ENCODE peak calls at places on chromosomes 11 and 22, in nine cellular contexts. One of them, this sample, is unnamed.

GRCh38 chr22:46106279-46107022 is 43.9 kb upstream of the PPARA start:
- DNase-seq in heart left ventricle: no peak
- DNase-seq in brain microvascular endothelial cell: no peak
- DNase-seq in AG10803: no peak
- DNase-seq in astrocyte of the cerebellum: no peak
- DNase-seq in tibial nerve: no peak
- DNase-seq in cardiac fibroblast: no peak
- DNase-seq in CD8-positive, alpha-beta T cell: no peak
- DNase-seq in cardiac muscle cell: no peak
- DNase-seq in this sample: no peak

GRCh38 chr22:45203150-45203974 is 37.3 kb downstream of the KIAA0930 start:
- DNase-seq in brain microvascular endothelial cell: no peak
- DNase-seq in heart left ventricle: no peak
- DNase-seq in cardiac muscle cell: no peak
- DNase-seq in astrocyte of the cerebellum: no peak
- DNase-seq in cardiac fibroblast: no peak
- DNase-seq in AG10803: no peak
- DNase-seq in CD8-positive, alpha-beta T cell: no peak
- DNase-seq in tibial nerve: no peak
- DNase-seq in this sample: no peak

GRCh38 chr22:38069372-38070249 is 12.4 kb downstream of the PICK1 start:
- DNase-seq in CD8-positive, alpha-beta T cell: no peak
- DNase-seq in heart left ventricle: peak
- DNase-seq in astrocyte of the cerebellum: no peak
- DNase-seq in AG10803: peak
- DNase-seq in cardiac fibroblast: peak
- DNase-seq in tibial nerve: no peak
- DNase-seq in brain microvascular endothelial cell: peak
- DNase-seq in cardiac muscle cell: peak
- DNase-seq in this sample: peak

GRCh38 chr22:19204640-19205039 is 26.1 kb upstream of the SLC25A1 start:
- DNase-seq in heart left ventricle: no peak
- DNase-seq in AG10803: no peak
- DNase-seq in brain microvascular endothelial cell: no peak
- DNase-seq in cardiac muscle cell: no peak
- DNase-seq in CD8-positive, alpha-beta T cell: no peak
- DNase-seq in tibial nerve: no peak
- DNase-seq in cardiac fibroblast: no peak
- DNase-seq in astrocyte of the cerebellum: no peak
- DNase-seq in this sample: no peak

GRCh38 chr22:46763051-46763705 is 728 bp downstream of the TBC1D22A start:
- DNase-seq in cardiac fibroblast: peak
- DNase-seq in tibial nerve: peak
- DNase-seq in heart left ventricle: peak
- DNase-seq in AG10803: no peak
- DNase-seq in CD8-positive, alpha-beta T cell: peak
- DNase-seq in cardiac muscle cell: peak
- DNase-seq in brain microvascular endothelial cell: no peak
- DNase-seq in astrocyte of the cerebellum: no peak
- DNase-seq in this sample: peak

GRCh38 chr22:20026996-20027601 is 6.2 kb downstream of the TANGO2 start:
- DNase-seq in heart left ventricle: no peak
- DNase-seq in astrocyte of the cerebellum: no peak
- DNase-seq in CD8-positive, alpha-beta T cell: no peak
- DNase-seq in cardiac fibroblast: no peak
- DNase-seq in cardiac muscle cell: no peak
- DNase-seq in brain microvascular endothelial cell: no peak
- DNase-seq in tibial nerve: no peak
- DNase-seq in AG10803: no peak
- DNase-seq in this sample: no peak

GRCh38 chr22:47333625-47334024 is 571.2 kb downstream of the TBC1D22A start:
- DNase-seq in cardiac muscle cell: peak
- DNase-seq in tibial nerve: no peak
- DNase-seq in brain microvascular endothelial cell: peak
- DNase-seq in CD8-positive, alpha-beta T cell: no peak
- DNase-seq in heart left ventricle: no peak
- DNase-seq in cardiac fibroblast: peak
- DNase-seq in AG10803: peak
- DNase-seq in astrocyte of the cerebellum: peak
- DNase-seq in this sample: peak

GRCh38 chr11:124800226-124800929 is at the start of gene MSANTD2:
- DNase-seq in cardiac muscle cell: peak
- DNase-seq in CD8-positive, alpha-beta T cell: peak
- DNase-seq in astrocyte of the cerebellum: peak
- DNase-seq in AG10803: peak
- DNase-seq in cardiac fibroblast: peak
- DNase-seq in brain microvascular endothelial cell: peak
- DNase-seq in tibial nerve: peak
- DNase-seq in heart left ventricle: peak
- DNase-seq in this sample: peak

GRCh38 chr11:103729653-103730052 is 306.8 kb upstream of the DDI1 start:
- DNase-seq in CD8-positive, alpha-beta T cell: no peak
- DNase-seq in cardiac fibroblast: peak
- DNase-seq in AG10803: no peak
- DNase-seq in heart left ventricle: no peak
- DNase-seq in astrocyte of the cerebellum: no peak
- DNase-seq in tibial nerve: no peak
- DNase-seq in brain microvascular endothelial cell: no peak
- DNase-seq in cardiac muscle cell: peak
- DNase-seq in this sample: no peak

GRCh38 chr11:79438631-79439429 is 2.0 kb downstream of the TENM4 start:
- DNase-seq in CD8-positive, alpha-beta T cell: no peak
- DNase-seq in brain microvascular endothelial cell: no peak
- DNase-seq in AG10803: peak
- DNase-seq in heart left ventricle: peak
- DNase-seq in astrocyte of the cerebellum: no peak
- DNase-seq in cardiac fibroblast: no peak
- DNase-seq in cardiac muscle cell: peak
- DNase-seq in tibial nerve: peak
- DNase-seq in this sample: peak

GRCh38 chr22:19579880-19580279 is 55.7 kb upstream of the CLDN5 start:
- DNase-seq in cardiac muscle cell: peak
- DNase-seq in tibial nerve: no peak
- DNase-seq in brain microvascular endothelial cell: no peak
- DNase-seq in AG10803: no peak
- DNase-seq in CD8-positive, alpha-beta T cell: no peak
- DNase-seq in heart left ventricle: peak
- DNase-seq in cardiac fibroblast: peak
- DNase-seq in astrocyte of the cerebellum: no peak
- DNase-seq in this sample: no peak

GRCh38 chr11:75766449-75767227 is 1.9 kb upstream of the DGAT2 start:
- DNase-seq in cardiac fibroblast: no peak
- DNase-seq in heart left ventricle: no peak
- DNase-seq in astrocyte of the cerebellum: no peak
- DNase-seq in tibial nerve: no peak
- DNase-seq in AG10803: peak
- DNase-seq in cardiac muscle cell: no peak
- DNase-seq in CD8-positive, alpha-beta T cell: no peak
- DNase-seq in brain microvascular endothelial cell: no peak
- DNase-seq in this sample: no peak

GRCh38 chr11:75768112-75768908 is at the start of gene DGAT2:
- DNase-seq in CD8-positive, alpha-beta T cell: peak
- DNase-seq in astrocyte of the cerebellum: no peak
- DNase-seq in cardiac fibroblast: peak
- DNase-seq in cardiac muscle cell: peak
- DNase-seq in heart left ventricle: peak
- DNase-seq in tibial nerve: peak
- DNase-seq in AG10803: peak
- DNase-seq in brain microvascular endothelial cell: peak
- DNase-seq in this sample: peak

GRCh38 chr11:75767228-75767572 is 1.4 kb upstream of the DGAT2 start:
- DNase-seq in heart left ventricle: no peak
- DNase-seq in astrocyte of the cerebellum: no peak
- DNase-seq in cardiac fibroblast: no peak
- DNase-seq in AG10803: no peak
- DNase-seq in tibial nerve: no peak
- DNase-seq in brain microvascular endothelial cell: no peak
- DNase-seq in CD8-positive, alpha-beta T cell: no peak
- DNase-seq in cardiac muscle cell: no peak
- DNase-seq in this sample: no peak

GRCh38 chr11:75768909-75769771 is 562 bp downstream of the DGAT2 start:
- DNase-seq in CD8-positive, alpha-beta T cell: no peak
- DNase-seq in cardiac fibroblast: no peak
- DNase-seq in heart left ventricle: no peak
- DNase-seq in cardiac muscle cell: no peak
- DNase-seq in tibial nerve: no peak
- DNase-seq in brain microvascular endothelial cell: no peak
- DNase-seq in AG10803: no peak
- DNase-seq in astrocyte of the cerebellum: no peak
- DNase-seq in this sample: no peak

GRCh38 chr11:75767793-75768111 is 826 bp upstream of the DGAT2 start:
- DNase-seq in CD8-positive, alpha-beta T cell: no peak
- DNase-seq in cardiac fibroblast: no peak
- DNase-seq in astrocyte of the cerebellum: no peak
- DNase-seq in brain microvascular endothelial cell: no peak
- DNase-seq in tibial nerve: no peak
- DNase-seq in cardiac muscle cell: no peak
- DNase-seq in heart left ventricle: no peak
- DNase-seq in AG10803: no peak
- DNase-seq in this sample: no peak
- H3K4me3 ChIP-seq in CD8-positive, alpha-beta T cell: peak
- H3K4me3 ChIP-seq in cardiac fibroblast: no peak
- H3K4me3 ChIP-seq in astrocyte of the cerebellum: no peak
- H3K4me3 ChIP-seq in brain microvascular endothelial cell: no peak
- H3K4me3 ChIP-seq in tibial nerve: no peak
- H3K4me3 ChIP-seq in cardiac muscle cell: no peak
- H3K4me3 ChIP-seq in heart left ventricle: no peak
- H3K4me3 ChIP-seq in AG10803: no peak
- H3K4me3 ChIP-seq in this sample: no peak

GRCh38 chr11:6670202-6670830 is 12.8 kb downstream of the MRPL17 start:
- DNase-seq in AG10803: no peak
- DNase-seq in cardiac fibroblast: no peak
- DNase-seq in brain microvascular endothelial cell: no peak
- DNase-seq in cardiac muscle cell: no peak
- DNase-seq in tibial nerve: no peak
- DNase-seq in heart left ventricle: no peak
- DNase-seq in astrocyte of the cerebellum: no peak
- DNase-seq in CD8-positive, alpha-beta T cell: no peak
- DNase-seq in this sample: no peak
- TF ChIP-seq CTCF in AG10803: no peak
- TF ChIP-seq CTCF in cardiac fibroblast: no peak
- TF ChIP-seq CTCF in brain microvascular endothelial cell: no peak
- TF ChIP-seq CTCF in cardiac muscle cell: no peak
- TF ChIP-seq CTCF in tibial nerve: no peak
- TF ChIP-seq CTCF in heart left ventricle: no peak
- TF ChIP-seq CTCF in astrocyte of the cerebellum: no peak
- TF ChIP-seq CTCF in CD8-positive, alpha-beta T cell: no peak
- TF ChIP-seq CTCF in this sample: no peak

GRCh38 chr22:42519544-42520237 is at the start of gene RRP7A:
- DNase-seq in cardiac muscle cell: peak
- DNase-seq in heart left ventricle: peak
- DNase-seq in cardiac fibroblast: peak
- DNase-seq in CD8-positive, alpha-beta T cell: peak
- DNase-seq in tibial nerve: peak
- DNase-seq in AG10803: peak
- DNase-seq in brain microvascular endothelial cell: peak
- DNase-seq in astrocyte of the cerebellum: peak
- DNase-seq in this sample: peak
- H3K4me3 ChIP-seq in cardiac muscle cell: peak
- H3K4me3 ChIP-seq in heart left ventricle: peak
- H3K4me3 ChIP-seq in cardiac fibroblast: peak
- H3K4me3 ChIP-seq in CD8-positive, alpha-beta T cell: peak
- H3K4me3 ChIP-seq in tibial nerve: peak
- H3K4me3 ChIP-seq in AG10803: peak
- H3K4me3 ChIP-seq in brain microvascular endothelial cell: peak
- H3K4me3 ChIP-seq in astrocyte of the cerebellum: peak
- H3K4me3 ChIP-seq in this sample: peak

DNA sequence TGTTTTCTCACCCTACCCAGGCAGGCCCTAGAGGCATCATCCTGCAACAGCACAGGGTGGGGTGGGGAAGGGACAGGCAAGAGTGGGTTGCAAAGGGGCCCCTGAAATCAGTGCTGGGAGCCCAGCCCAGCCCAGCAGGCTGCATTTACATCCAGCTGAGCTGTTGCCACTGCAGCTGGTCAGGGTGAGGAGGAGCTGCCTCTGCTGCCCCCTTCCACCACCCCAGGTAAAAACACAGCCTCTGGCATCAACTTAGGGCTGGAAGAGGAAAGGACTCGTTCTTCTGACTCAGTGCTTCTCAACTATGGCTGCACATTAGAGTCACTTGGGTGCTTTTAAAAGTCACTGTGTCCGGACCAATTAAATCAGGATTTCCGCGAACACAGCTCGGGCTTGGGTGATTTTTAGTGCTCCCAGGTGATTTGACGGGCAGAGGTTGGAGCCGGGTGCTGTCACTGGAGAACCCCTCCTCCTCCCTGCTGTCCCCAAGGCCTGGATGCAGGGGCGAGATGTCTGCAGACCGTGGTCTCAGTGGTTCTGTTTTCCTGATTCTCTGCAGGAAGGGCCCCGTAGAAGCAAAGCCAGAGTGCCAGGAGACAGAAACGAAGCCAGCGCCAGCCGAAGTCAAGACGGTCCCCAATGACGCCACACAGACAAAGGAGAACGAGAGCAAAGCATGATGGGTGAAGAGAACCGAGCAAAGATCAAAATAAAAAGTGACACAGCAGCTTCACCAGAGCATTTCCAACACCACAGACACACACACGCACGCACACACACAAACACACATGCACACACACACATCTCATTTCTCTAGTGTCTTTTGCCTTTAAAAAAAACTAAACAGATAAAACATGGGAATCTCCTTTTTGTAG is 39.4 kb upstream of the TTC12 start:
- DNase-seq in tibial nerve: no peak
- DNase-seq in CD8-positive, alpha-beta T cell: no peak
- DNase-seq in cardiac muscle cell: peak
- DNase-seq in astrocyte of the cerebellum: no peak
- DNase-seq in brain microvascular endothelial cell: no peak
- DNase-seq in heart left ventricle: no peak
- DNase-seq in cardiac fibroblast: no peak
- DNase-seq in AG10803: no peak
- DNase-seq in this sample: no peak
- TF ChIP-seq CTCF in tibial nerve: no peak
- TF ChIP-seq CTCF in CD8-positive, alpha-beta T cell: no peak
- TF ChIP-seq CTCF in cardiac muscle cell: peak
- TF ChIP-seq CTCF in astrocyte of the cerebellum: peak
- TF ChIP-seq CTCF in brain microvascular endothelial cell: peak
- TF ChIP-seq CTCF in heart left ventricle: no peak
- TF ChIP-seq CTCF in cardiac fibroblast: no peak
- TF ChIP-seq CTCF in AG10803: peak
- TF ChIP-seq CTCF in this sample: no peak

GRCh38 chr22:23218053-23218866 is 38.0 kb downstream of the BCR start:
- DNase-seq in cardiac muscle cell: no peak
- DNase-seq in heart left ventricle: no peak
- DNase-seq in astrocyte of the cerebellum: no peak
- DNase-seq in brain microvascular endothelial cell: no peak
- DNase-seq in CD8-positive, alpha-beta T cell: no peak
- DNase-seq in tibial nerve: no peak
- DNase-seq in cardiac fibroblast: no peak
- DNase-seq in AG10803: no peak
- DNase-seq in this sample: no peak
- H3K4me3 ChIP-seq in cardiac muscle cell: no peak
- H3K4me3 ChIP-seq in heart left ventricle: no peak
- H3K4me3 ChIP-seq in astrocyte of the cerebellum: no peak
- H3K4me3 ChIP-seq in brain microvascular endothelial cell: no peak
- H3K4me3 ChIP-seq in CD8-positive, alpha-beta T cell: no peak
- H3K4me3 ChIP-seq in tibial nerve: no peak
- H3K4me3 ChIP-seq in cardiac fibroblast: no peak
- H3K4me3 ChIP-seq in AG10803: no peak
- H3K4me3 ChIP-seq in this sample: no peak

DNA sequence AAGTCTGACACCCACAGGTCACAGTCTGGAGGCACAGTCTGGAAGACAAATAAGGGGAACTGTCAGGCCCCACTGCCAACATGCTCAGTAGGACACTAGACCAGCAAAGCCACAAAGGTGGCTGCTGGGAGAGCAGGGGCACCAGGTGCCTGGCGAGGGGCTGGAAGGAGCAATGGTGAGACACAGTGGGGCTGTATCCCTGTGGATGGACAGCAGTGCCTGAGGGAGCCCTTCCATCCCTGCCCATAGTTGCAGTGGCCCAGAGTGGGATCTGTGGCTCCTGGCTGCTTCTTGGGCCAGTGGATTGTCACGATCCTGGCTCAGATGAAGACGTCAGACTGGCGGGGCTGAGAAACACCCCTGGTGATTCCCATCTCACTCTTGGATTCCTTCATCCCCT is 154.6 kb downstream of the DSCAML1 start:
- DNase-seq in cardiac fibroblast: no peak
- DNase-seq in cardiac muscle cell: no peak
- DNase-seq in brain microvascular endothelial cell: no peak
- DNase-seq in CD8-positive, alpha-beta T cell: no peak
- DNase-seq in astrocyte of the cerebellum: no peak
- DNase-seq in AG10803: no peak
- DNase-seq in tibial nerve: no peak
- DNase-seq in heart left ventricle: no peak
- DNase-seq in this sample: no peak
- TF ChIP-seq CTCF in cardiac fibroblast: no peak
- TF ChIP-seq CTCF in cardiac muscle cell: no peak
- TF ChIP-seq CTCF in brain microvascular endothelial cell: no peak
- TF ChIP-seq CTCF in CD8-positive, alpha-beta T cell: no peak
- TF ChIP-seq CTCF in astrocyte of the cerebellum: no peak
- TF ChIP-seq CTCF in AG10803: no peak
- TF ChIP-seq CTCF in tibial nerve: no peak
- TF ChIP-seq CTCF in heart left ventricle: no peak
- TF ChIP-seq CTCF in this sample: no peak